ENCODE peak calls at places on chromosome 22, in ten cellular contexts. C is Peyer's patch, A is neural crest cell, Y is AG04450, P is nephron progenitor cell, B is fibroblast of pulmonary artery, F is GM12864, Z is PC-3, J is fibroblast of mammary gland, V is choroid plexus epithelial cell. Q is an unnamed sample.

GRCh38 chr22:39900306-39901227 is at the start of gene GRAP2:
- DNase-seq in C (no peak), A (no peak), Y (no peak), P (no peak), B (no peak), F (peak; percentile 83), Z (no peak), J (no peak), V (no peak), Q (peak; percentile 58)

GRCh38 chr22:40583058-40583741 is 53.3 kb downstream of the MRTFA start:
- DNase-seq in C (no peak), A (no peak), Y (no peak), P (no peak), B (no peak), F (no peak), Z (no peak), J (no peak), V (no peak), Q (peak; percentile 48)

GRCh38 chr22:36343720-36344105 is 44.1 kb downstream of the MYH9 start:
- DNase-seq in C (no peak), A (no peak), Y (no peak), P (no peak), B (no peak), F (no peak), Z (no peak), J (no peak), V (no peak), Q (no peak)

GRCh38 chr22:38674888-38675287 is 6.9 kb upstream of the TOMM22 start:
- DNase-seq in C (no peak), A (no peak), Y (no peak), P (no peak), B (no peak), F (no peak), Z (no peak), J (no peak), V (no peak), Q (no peak)

GRCh38 chr22:38863531-38864131 is 8.4 kb downstream of the CBX6 start:
- DNase-seq in C (peak; percentile 28), A (no peak), Y (no peak), P (no peak), B (no peak), F (no peak), Z (no peak), J (no peak), V (no peak), Q (no peak)

GRCh38 chr22:37169412-37169811 is 18.6 kb downstream of the C1QTNF6 start:
- DNase-seq in C (no peak), A (no peak), Y (no peak), P (no peak), B (no peak), F (no peak), Z (no peak), J (no peak), V (no peak), Q (no peak)

GRCh38 chr22:49449811-49450386 is 377.8 kb downstream of the BRD1 start:
- DNase-seq in C (no peak), A (no peak), Y (no peak), P (no peak), B (no peak), F (no peak), Z (no peak), J (no peak), V (no peak), Q (no peak)

GRCh38 chr22:40578171-40578570 is 58.3 kb downstream of the MRTFA start:
- DNase-seq in C (no peak), A (no peak), Y (no peak), P (no peak), B (no peak), F (no peak), Z (no peak), J (no peak), V (no peak), Q (peak; percentile 12)

GRCh38 chr22:48244388-48245118 is 1482.1 kb downstream of the TBC1D22A start:
- DNase-seq in C (no peak), A (no peak), Y (no peak), P (no peak), B (no peak), F (no peak), Z (no peak), J (no peak), V (no peak), Q (no peak)

GRCh38 chr22:25167834-25168601 is 31.6 kb upstream of the CRYBB3 start:
- DNase-seq in C (no peak), A (no peak), Y (no peak), P (no peak), B (no peak), F (no peak), Z (no peak), J (no peak), V (no peak), Q (no peak)

DNA sequence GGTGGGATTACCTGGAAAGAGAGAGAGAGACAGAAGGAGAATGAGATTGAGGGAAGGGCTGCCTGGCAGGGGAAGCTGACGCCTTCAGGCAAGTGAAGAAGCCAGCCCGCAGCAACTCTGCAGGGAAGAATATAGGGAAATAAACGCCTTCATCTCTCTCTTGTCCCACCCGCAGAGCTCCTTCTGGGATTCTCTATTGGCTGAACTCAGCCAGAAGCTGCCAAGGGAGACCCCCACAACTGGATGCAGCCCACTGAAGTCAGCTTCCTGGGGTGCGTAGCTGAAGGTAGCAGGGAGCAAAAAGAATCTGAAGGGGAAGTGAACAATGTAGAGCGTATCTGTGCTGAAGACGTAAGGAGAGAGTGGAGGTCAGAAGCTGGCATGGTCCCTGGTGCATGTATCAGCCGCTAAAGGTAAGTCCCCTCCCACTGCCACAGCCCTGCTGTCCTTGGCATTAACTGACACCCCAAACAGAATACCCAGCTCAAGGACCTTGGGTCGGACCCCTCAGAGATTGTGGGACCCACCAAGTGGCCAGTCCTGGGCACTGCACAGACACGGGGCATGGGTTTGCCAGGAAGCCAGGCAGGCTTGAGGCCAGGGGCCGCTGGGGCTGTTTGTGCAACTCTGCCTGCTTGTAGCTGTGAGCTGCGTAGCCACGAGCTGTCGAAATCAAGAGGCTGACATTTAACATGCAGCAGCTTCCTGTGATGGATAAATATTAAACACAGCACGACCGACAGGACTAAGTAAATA is 469.9 kb downstream of the MN1 start:
- DNase-seq in C (no peak), A (peak; percentile 23), Y (no peak), P (peak; percentile 55), B (peak; percentile 84), F (no peak), Z (peak; percentile 4), J (peak; percentile 28), V (peak; percentile 86), Q (no peak)
- TF ChIP-seq CTCF in C (no peak), A (peak; percentile 49), Y (peak; percentile 54), P (peak; percentile 42), B (peak; percentile 69), F (peak; percentile 28), Z (peak; percentile 30), J (peak; percentile 32), V (peak; percentile 69), Q (no peak)

DNA sequence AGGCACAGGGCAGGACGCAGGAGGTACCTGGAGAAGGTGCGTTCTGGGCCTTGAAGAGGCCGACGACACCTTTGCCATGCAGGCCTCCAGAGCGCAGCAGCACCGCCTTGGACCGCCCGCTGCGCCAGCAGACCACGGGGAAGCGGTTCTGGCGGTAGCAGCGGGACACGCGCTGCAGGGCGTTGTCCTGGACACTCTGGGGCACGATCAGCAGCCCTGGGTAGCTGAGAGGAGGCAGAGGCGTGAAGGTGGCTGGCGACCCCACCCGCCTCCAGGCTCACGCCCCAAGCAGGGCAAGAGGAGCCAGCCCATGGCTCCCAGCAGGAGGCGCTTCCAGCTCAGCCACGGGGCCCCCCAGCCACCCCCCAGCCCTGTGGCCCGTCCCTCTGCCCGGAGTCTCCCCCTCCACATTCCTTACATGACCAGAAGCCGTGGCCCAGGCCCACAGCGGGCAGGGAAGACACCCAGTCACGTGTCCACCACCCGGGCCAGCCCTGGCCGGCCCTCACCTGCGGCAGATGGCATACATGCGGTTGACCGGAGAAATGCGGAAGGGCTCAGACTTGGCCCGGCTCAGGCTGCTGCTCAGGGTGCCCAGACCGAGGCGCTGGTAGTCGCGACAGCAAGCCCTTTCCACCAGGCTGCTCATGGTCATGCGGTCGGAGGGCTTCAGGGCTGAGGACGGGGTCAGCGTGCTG is 15.2 kb downstream of the SBF1 start:
- DNase-seq in C (no peak), A (no peak), Y (no peak), P (no peak), B (no peak), F (no peak), Z (no peak), J (no peak), V (no peak), Q (no peak)
- TF ChIP-seq CTCF in C (no peak), A (no peak), Y (no peak), P (no peak), B (no peak), F (no peak), Z (no peak), J (no peak), V (no peak), Q (no peak)

GRCh38 chr22:23750744-23751440 is at the start of gene ZNF70:
- DNase-seq in C (peak; percentile 96), A (peak; percentile 74), Y (peak; percentile 30), P (peak; percentile 89), B (peak; percentile 72), F (peak; percentile 46), Z (peak; percentile 85), J (peak; percentile 69), V (peak; percentile 79), Q (peak; percentile 96)
- TF ChIP-seq CTCF in C (peak; percentile 44), A (peak; percentile 37), Y (peak; percentile 26), P (no peak), B (no peak), F (peak; percentile 36), Z (no peak), J (no peak), V (peak; percentile 30), Q (no peak)

DNA sequence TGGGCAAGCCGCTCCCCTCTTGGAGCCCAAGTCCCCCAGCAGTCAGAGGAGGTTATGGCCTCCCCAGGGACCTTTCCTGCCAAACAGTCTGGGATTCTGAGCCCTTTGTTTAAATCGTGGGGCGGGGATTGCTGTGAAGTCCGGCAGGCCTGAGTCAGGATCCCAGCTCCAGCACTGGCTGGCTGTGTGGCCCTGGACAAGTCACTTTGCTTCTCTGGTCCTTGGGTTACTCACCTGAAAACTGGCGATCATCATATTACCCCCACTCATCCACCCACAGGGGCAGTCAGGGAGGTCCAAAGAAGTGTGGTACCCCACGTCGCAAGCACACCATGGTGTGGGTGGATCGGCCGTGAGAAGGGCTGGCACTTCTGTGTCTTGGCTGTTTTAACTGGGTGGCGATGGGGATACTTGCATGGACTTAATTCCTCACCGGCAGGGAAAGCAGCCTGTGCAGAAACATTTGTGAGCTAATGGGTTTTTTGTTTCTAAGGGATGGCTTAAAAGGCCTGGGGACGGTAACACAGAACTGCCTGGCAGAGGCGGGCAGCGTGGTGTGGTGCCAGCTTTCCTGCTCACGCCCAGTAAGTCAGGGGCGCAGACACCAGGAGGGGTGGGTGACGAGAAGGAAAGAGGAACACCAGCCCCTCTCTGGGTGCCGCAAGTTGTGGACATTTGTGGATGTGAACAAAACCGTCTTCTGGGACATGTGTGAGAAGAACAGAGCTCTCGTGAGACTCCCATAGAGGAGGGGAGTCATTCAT is 31.6 kb upstream of the PRR5 start:
- DNase-seq in C (peak; percentile 28), A (no peak), Y (no peak), P (no peak), B (no peak), F (no peak), Z (no peak), J (no peak), V (no peak), Q (no peak)
- TF ChIP-seq CTCF in C (no peak), A (no peak), Y (no peak), P (no peak), B (no peak), F (no peak), Z (no peak), J (no peak), V (no peak), Q (no peak)

GRCh38 chr22:23242473-23243001 is 62.2 kb downstream of the BCR start:
- DNase-seq in C (no peak), A (peak; percentile 29), Y (no peak), P (peak; percentile 44), B (no peak), F (no peak), Z (no peak), J (no peak), V (peak; percentile 66), Q (no peak)
- TF ChIP-seq CTCF in C (no peak), A (no peak), Y (peak; percentile 37), P (no peak), B (no peak), F (no peak), Z (no peak), J (no peak), V (peak; percentile 44), Q (no peak)

Q was measured in GM20000.